ENCODE peak calls at places on chromosome 9, in four cellular contexts. One of them, this sample, is unnamed.
A peak's percentile ranks its signal among the peaks of the same experiment; 100 is the strongest.

GRCh38 chr9:16180091-16180490 is 627.2 kb downstream of the CCDC171 start:
- DNase-seq in erythroblast: no peak
- DNase-seq in adipocyte: no peak
- DNase-seq in GM06990: no peak
- DNase-seq in this sample: no peak

GRCh38 chr9:22111176-22111870 is 102.2 kb upstream of the CDKN2B start:
- DNase-seq in GM06990: no peak
- DNase-seq in erythroblast: no peak
- DNase-seq in adipocyte: no peak
- DNase-seq in this sample: no peak

GRCh38 chr9:79781263-79781662 is 209.5 kb downstream of the TLE4 start:
- DNase-seq in adipocyte: no peak
- DNase-seq in erythroblast: no peak
- DNase-seq in GM06990: no peak
- DNase-seq in this sample: no peak

GRCh38 chr9:106423575-106423974 is 439.4 kb upstream of the ZNF462 start:
- DNase-seq in GM06990: no peak
- DNase-seq in adipocyte: no peak
- DNase-seq in erythroblast: no peak
- DNase-seq in this sample: no peak

GRCh38 chr9:136995772-136996308 is 528 bp downstream of the CLIC3 start:
- DNase-seq in erythroblast: peak; percentile 46
- DNase-seq in GM06990: no peak
- DNase-seq in adipocyte: no peak
- DNase-seq in this sample: peak; percentile 24

GRCh38 chr9:133333011-133333410 is 3.0 kb downstream of the SURF6 start:
- DNase-seq in GM06990: no peak
- DNase-seq in erythroblast: no peak
- DNase-seq in adipocyte: no peak
- DNase-seq in this sample: no peak

GRCh38 chr9:103323699-103324098 is 328.6 kb downstream of the CYLC2 start:
- DNase-seq in adipocyte: no peak
- DNase-seq in erythroblast: no peak
- DNase-seq in GM06990: no peak
- DNase-seq in this sample: no peak

GRCh38 chr9:92764381-92764987 is at the start of gene BICD2:
- DNase-seq in GM06990: no peak
- DNase-seq in erythroblast: no peak
- DNase-seq in adipocyte: peak; percentile 98
- DNase-seq in this sample: no peak

GRCh38 chr9:20092560-20092959 is 303.7 kb upstream of the SLC24A2 start:
- DNase-seq in adipocyte: no peak
- DNase-seq in erythroblast: no peak
- DNase-seq in GM06990: no peak
- DNase-seq in this sample: no peak

GRCh38 chr9:567746-568305 is 273.7 kb upstream of the DMRT1 start:
- DNase-seq in adipocyte: no peak
- DNase-seq in GM06990: no peak
- DNase-seq in erythroblast: no peak
- DNase-seq in this sample: no peak

GRCh38 chr9:34458967-34459355 is 356 bp downstream of the DNAI1 start:
- DNase-seq in erythroblast: no peak
- DNase-seq in adipocyte: no peak
- DNase-seq in GM06990: no peak
- DNase-seq in this sample: no peak

GRCh38 chr9:123356851-123357747 is 1.1 kb downstream of the CRB2 start:
- DNase-seq in erythroblast: no peak
- DNase-seq in GM06990: no peak
- DNase-seq in adipocyte: no peak
- DNase-seq in this sample: no peak

GRCh38 chr9:68769852-68770251 is 64.8 kb downstream of the PIP5K1B start:
- DNase-seq in adipocyte: no peak
- DNase-seq in erythroblast: no peak
- DNase-seq in GM06990: no peak
- DNase-seq in this sample: no peak

GRCh38 chr9:114894801-114895433 is 35.5 kb downstream of the TNFSF8 start:
- DNase-seq in GM06990: peak; percentile 13
- DNase-seq in erythroblast: no peak
- DNase-seq in adipocyte: peak; percentile 95
- DNase-seq in this sample: peak; percentile 98

GRCh38 chr9:99368341-99369326 is 146.6 kb downstream of the SEC61B start:
- DNase-seq in GM06990: peak; percentile 38
- DNase-seq in erythroblast: no peak
- DNase-seq in adipocyte: peak; percentile 88
- DNase-seq in this sample: peak; percentile 73

GRCh38 chr9:123470121-123470851 is 114.3 kb downstream of the CRB2 start:
- DNase-seq in GM06990: no peak
- DNase-seq in adipocyte: no peak
- DNase-seq in erythroblast: no peak
- DNase-seq in this sample: no peak

GRCh38 chr9:137318976-137319375 is 16.9 kb upstream of the NRARP start:
- DNase-seq in erythroblast: no peak
- DNase-seq in GM06990: no peak
- DNase-seq in adipocyte: no peak
- DNase-seq in this sample: peak; percentile 56

GRCh38 chr9:18723366-18723765 is 249.4 kb downstream of the ADAMTSL1 start:
- DNase-seq in erythroblast: no peak
- DNase-seq in adipocyte: no peak
- DNase-seq in GM06990: no peak
- DNase-seq in this sample: no peak

GRCh38 chr9:27151693-27152397 is 42.8 kb downstream of the TEK start:
- DNase-seq in adipocyte: peak; percentile 70
- DNase-seq in GM06990: no peak
- DNase-seq in erythroblast: no peak
- DNase-seq in this sample: peak; percentile 67

GRCh38 chr9:114309096-114309495 is 13.8 kb upstream of the ORM1 start:
- DNase-seq in erythroblast: no peak
- DNase-seq in GM06990: no peak
- DNase-seq in adipocyte: no peak
- DNase-seq in this sample: no peak

GRCh38 chr9:9560382-9561035 is 1052.3 kb downstream of the PTPRD start:
- DNase-seq in adipocyte: no peak
- DNase-seq in erythroblast: no peak
- DNase-seq in GM06990: no peak
- DNase-seq in this sample: no peak

GRCh38 chr9:89576404-89576824 is 28.4 kb upstream of the GADD45G start:
- DNase-seq in GM06990: no peak
- DNase-seq in adipocyte: peak; percentile 66
- DNase-seq in erythroblast: peak; percentile 39
- DNase-seq in this sample: peak; percentile 61

GRCh38 chr9:114386886-114387677 is 700 bp downstream of the AKNA start:
- DNase-seq in adipocyte: peak; percentile 52
- DNase-seq in erythroblast: no peak
- DNase-seq in GM06990: peak; percentile 46
- DNase-seq in this sample: peak; percentile 40

GRCh38 chr9:104286792-104287191 is 192.7 kb downstream of the SMC2 start:
- DNase-seq in adipocyte: no peak
- DNase-seq in erythroblast: no peak
- DNase-seq in GM06990: no peak
- DNase-seq in this sample: no peak

GRCh38 chr9:114678847-114679246 is 3.1 kb downstream of the TEX48 start:
- DNase-seq in GM06990: no peak
- DNase-seq in erythroblast: no peak
- DNase-seq in adipocyte: peak; percentile 27
- DNase-seq in this sample: no peak

GRCh38 chr9:136769710-136770191 is 5.4 kb upstream of the LCN15 start:
- DNase-seq in GM06990: no peak
- DNase-seq in adipocyte: peak; percentile 48
- DNase-seq in erythroblast: peak; percentile 60
- DNase-seq in this sample: no peak

GRCh38 chr9:78860806-78861475 is 564.0 kb downstream of the PSAT1 start:
- DNase-seq in GM06990: no peak
- DNase-seq in erythroblast: no peak
- DNase-seq in adipocyte: peak; percentile 35
- DNase-seq in this sample: peak; percentile 84

GRCh38 chr9:114002986-114003740 is 74.9 kb downstream of the AMBP start:
- DNase-seq in GM06990: no peak
- DNase-seq in adipocyte: no peak
- DNase-seq in erythroblast: no peak
- DNase-seq in this sample: no peak

GRCh38 chr9:71681708-71682268 is 86.5 kb downstream of the CEMIP2 start:
- DNase-seq in erythroblast: no peak
- DNase-seq in GM06990: no peak
- DNase-seq in adipocyte: peak; percentile 70
- DNase-seq in this sample: peak; percentile 78

GRCh38 chr9:127292415-127292814 is 27.8 kb downstream of the GARNL3 start:
- DNase-seq in GM06990: no peak
- DNase-seq in adipocyte: no peak
- DNase-seq in erythroblast: no peak
- DNase-seq in this sample: no peak

GRCh38 chr9:79210541-79211243 is 361.1 kb upstream of the TLE4 start:
- DNase-seq in adipocyte: no peak
- DNase-seq in erythroblast: no peak
- DNase-seq in GM06990: no peak
- DNase-seq in this sample: no peak

GRCh38 chr9:115395511-115396021 is 277.6 kb upstream of the TNC start:
- DNase-seq in GM06990: no peak
- DNase-seq in adipocyte: no peak
- DNase-seq in erythroblast: no peak
- DNase-seq in this sample: no peak

GRCh38 chr9:22307013-22307711 is 139.5 kb upstream of the DMRTA1 start:
- DNase-seq in adipocyte: peak; percentile 88
- DNase-seq in GM06990: no peak
- DNase-seq in erythroblast: peak; percentile 22
- DNase-seq in this sample: peak; percentile 70

GRCh38 chr9:88979021-88979420 is 12.2 kb upstream of the S1PR3 start:
- DNase-seq in adipocyte: no peak
- DNase-seq in erythroblast: no peak
- DNase-seq in GM06990: no peak
- DNase-seq in this sample: no peak

This sample was measured in fibroblast of villous mesenchyme.